ENCODE peak calls at places on chromosomes 5 and 9, in six cellular contexts. One of them, this sample, is unnamed.

GRCh38 chr5:90878081-90878480 is 319.5 kb downstream of the ADGRV1 start:
- DNase-seq in PC-3: no peak
- DNase-seq in heart right ventricle: no peak
- DNase-seq in testis: no peak
- DNase-seq in spleen: no peak
- DNase-seq in uterus: no peak
- DNase-seq in this sample: no peak

GRCh38 chr5:111385970-111386831 is 126.1 kb downstream of the STARD4 start:
- DNase-seq in PC-3: no peak
- DNase-seq in heart right ventricle: no peak
- DNase-seq in testis: no peak
- DNase-seq in spleen: no peak
- DNase-seq in uterus: no peak
- DNase-seq in this sample: no peak

GRCh38 chr9:76373173-76373771 is 21.0 kb downstream of the RFK start:
- DNase-seq in PC-3: no peak
- DNase-seq in heart right ventricle: peak
- DNase-seq in testis: peak
- DNase-seq in spleen: no peak
- DNase-seq in uterus: peak
- DNase-seq in this sample: no peak

GRCh38 chr5:38642194-38642987 is 85.9 kb upstream of the LIFR start:
- DNase-seq in PC-3: no peak
- DNase-seq in heart right ventricle: no peak
- DNase-seq in testis: no peak
- DNase-seq in spleen: no peak
- DNase-seq in uterus: no peak
- DNase-seq in this sample: no peak

GRCh38 chr9:16505159-16505558 is 365.3 kb downstream of the BNC2 start:
- DNase-seq in PC-3: peak
- DNase-seq in heart right ventricle: no peak
- DNase-seq in testis: no peak
- DNase-seq in spleen: no peak
- DNase-seq in uterus: no peak
- DNase-seq in this sample: no peak

GRCh38 chr5:34020717-34021116 is 12.9 kb upstream of the AMACR start:
- DNase-seq in PC-3: no peak
- DNase-seq in heart right ventricle: no peak
- DNase-seq in testis: no peak
- DNase-seq in spleen: no peak
- DNase-seq in uterus: no peak
- DNase-seq in this sample: no peak

GRCh38 chr5:35089688-35090314 is 42.1 kb upstream of the AGXT2 start:
- DNase-seq in PC-3: peak
- DNase-seq in heart right ventricle: no peak
- DNase-seq in testis: peak
- DNase-seq in spleen: no peak
- DNase-seq in uterus: peak
- DNase-seq in this sample: no peak

GRCh38 chr9:23663536-23663935 is 162.5 kb downstream of the ELAVL2 start:
- DNase-seq in PC-3: peak
- DNase-seq in heart right ventricle: no peak
- DNase-seq in testis: no peak
- DNase-seq in spleen: no peak
- DNase-seq in uterus: no peak
- DNase-seq in this sample: no peak

GRCh38 chr5:169050146-169050571 is 250.8 kb downstream of the SLIT3 start:
- DNase-seq in PC-3: peak
- DNase-seq in heart right ventricle: no peak
- DNase-seq in testis: no peak
- DNase-seq in spleen: no peak
- DNase-seq in uterus: no peak
- DNase-seq in this sample: no peak

GRCh38 chr5:143677403-143677802 is 134.6 kb upstream of the HMHB1 start:
- DNase-seq in PC-3: no peak
- DNase-seq in heart right ventricle: no peak
- DNase-seq in testis: no peak
- DNase-seq in spleen: no peak
- DNase-seq in uterus: no peak
- DNase-seq in this sample: no peak

GRCh38 chr9:135184158-135184557 is 96.7 kb downstream of the OLFM1 start:
- DNase-seq in PC-3: no peak
- DNase-seq in heart right ventricle: no peak
- DNase-seq in testis: no peak
- DNase-seq in spleen: no peak
- DNase-seq in uterus: no peak
- DNase-seq in this sample: no peak

GRCh38 chr9:136546697-136547481 is 1.0 kb upstream of the NOTCH1 start:
- DNase-seq in PC-3: peak
- DNase-seq in heart right ventricle: peak
- DNase-seq in testis: peak
- DNase-seq in spleen: no peak
- DNase-seq in uterus: peak
- DNase-seq in this sample: no peak

GRCh38 chr5:469752-470483 is 26.9 kb downstream of the EXOC3 start:
- DNase-seq in PC-3: no peak
- DNase-seq in heart right ventricle: peak
- DNase-seq in testis: no peak
- DNase-seq in spleen: peak
- DNase-seq in uterus: no peak
- DNase-seq in this sample: no peak

GRCh38 chr9:96122756-96123155 is 179.2 kb downstream of the HSD17B3 start:
- DNase-seq in PC-3: no peak
- DNase-seq in heart right ventricle: no peak
- DNase-seq in testis: no peak
- DNase-seq in spleen: no peak
- DNase-seq in uterus: no peak
- DNase-seq in this sample: peak

GRCh38 chr5:157571357-157571827 is 4.2 kb downstream of the ADAM19 start:
- DNase-seq in PC-3: no peak
- DNase-seq in heart right ventricle: no peak
- DNase-seq in testis: no peak
- DNase-seq in spleen: peak
- DNase-seq in uterus: no peak
- DNase-seq in this sample: no peak

GRCh38 chr5:158212915-158213314 is 354.0 kb upstream of the CLINT1 start:
- DNase-seq in PC-3: peak
- DNase-seq in heart right ventricle: no peak
- DNase-seq in testis: no peak
- DNase-seq in spleen: no peak
- DNase-seq in uterus: no peak
- DNase-seq in this sample: no peak

GRCh38 chr5:40431734-40432133 is 248.0 kb upstream of the PTGER4 start:
- DNase-seq in PC-3: peak
- DNase-seq in heart right ventricle: no peak
- DNase-seq in testis: no peak
- DNase-seq in spleen: no peak
- DNase-seq in uterus: no peak
- DNase-seq in this sample: no peak
- TF ChIP-seq CTCF in PC-3: no peak
- TF ChIP-seq CTCF in heart right ventricle: no peak
- TF ChIP-seq CTCF in testis: no peak
- TF ChIP-seq CTCF in spleen: no peak
- TF ChIP-seq CTCF in uterus: no peak
- TF ChIP-seq CTCF in this sample: no peak

DNA sequence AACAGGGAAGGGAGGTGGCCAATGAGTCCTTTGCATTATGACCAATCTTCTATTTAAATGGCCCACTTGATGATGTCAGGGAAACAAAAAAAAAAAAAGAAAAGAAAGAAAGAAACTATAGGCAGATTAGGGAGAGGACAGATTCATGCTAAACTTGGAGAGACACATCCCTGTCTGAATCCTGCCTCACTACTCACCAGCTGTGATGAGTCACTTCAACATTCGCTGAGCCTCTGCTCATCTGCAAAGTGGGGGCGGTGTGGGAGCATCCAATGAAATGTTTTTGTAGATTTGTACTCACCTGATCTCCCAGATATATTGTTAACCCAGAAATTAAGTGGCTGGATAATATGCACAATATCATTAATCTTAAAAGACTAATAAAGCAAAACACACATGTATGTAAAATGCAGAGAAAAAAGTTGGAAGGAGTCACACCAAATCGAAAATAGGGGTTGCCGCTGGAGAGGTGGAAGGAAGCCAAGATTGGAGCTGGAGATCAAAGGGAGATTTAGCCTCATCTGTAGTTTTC is 17.1 kb upstream of the ERGIC1 start:
- DNase-seq in PC-3: peak
- DNase-seq in heart right ventricle: no peak
- DNase-seq in testis: no peak
- DNase-seq in spleen: no peak
- DNase-seq in uterus: peak
- DNase-seq in this sample: no peak
- H3K4me3 ChIP-seq in PC-3: no peak
- H3K4me3 ChIP-seq in heart right ventricle: no peak
- H3K4me3 ChIP-seq in testis: no peak
- H3K4me3 ChIP-seq in spleen: no peak
- H3K4me3 ChIP-seq in uterus: no peak
- H3K4me3 ChIP-seq in this sample: no peak

DNA sequence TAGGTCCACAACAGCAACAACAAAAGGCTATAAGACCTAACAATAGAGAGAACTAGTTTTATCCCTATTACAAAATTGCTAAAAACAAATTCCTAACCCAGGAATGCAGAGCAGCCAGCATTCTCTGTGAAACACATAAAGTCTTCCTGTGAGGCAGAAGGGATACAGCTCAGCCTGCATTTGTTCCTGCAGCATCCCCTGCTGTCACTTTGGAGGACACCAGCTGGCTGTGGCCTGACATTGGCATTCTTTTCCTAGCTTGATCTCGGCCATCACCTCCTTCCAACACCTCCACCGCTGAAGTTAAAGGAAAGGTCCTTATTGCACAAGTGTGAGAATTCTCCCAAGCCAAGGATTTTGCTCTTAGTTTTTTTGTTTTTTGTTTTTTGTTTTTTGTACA is 186.1 kb downstream of the SNCAIP start:
- DNase-seq in PC-3: no peak
- DNase-seq in heart right ventricle: no peak
- DNase-seq in testis: peak
- DNase-seq in spleen: no peak
- DNase-seq in uterus: no peak
- DNase-seq in this sample: no peak
- TF ChIP-seq CTCF in PC-3: peak
- TF ChIP-seq CTCF in heart right ventricle: no peak
- TF ChIP-seq CTCF in testis: peak
- TF ChIP-seq CTCF in spleen: no peak
- TF ChIP-seq CTCF in uterus: no peak
- TF ChIP-seq CTCF in this sample: peak

DNA sequence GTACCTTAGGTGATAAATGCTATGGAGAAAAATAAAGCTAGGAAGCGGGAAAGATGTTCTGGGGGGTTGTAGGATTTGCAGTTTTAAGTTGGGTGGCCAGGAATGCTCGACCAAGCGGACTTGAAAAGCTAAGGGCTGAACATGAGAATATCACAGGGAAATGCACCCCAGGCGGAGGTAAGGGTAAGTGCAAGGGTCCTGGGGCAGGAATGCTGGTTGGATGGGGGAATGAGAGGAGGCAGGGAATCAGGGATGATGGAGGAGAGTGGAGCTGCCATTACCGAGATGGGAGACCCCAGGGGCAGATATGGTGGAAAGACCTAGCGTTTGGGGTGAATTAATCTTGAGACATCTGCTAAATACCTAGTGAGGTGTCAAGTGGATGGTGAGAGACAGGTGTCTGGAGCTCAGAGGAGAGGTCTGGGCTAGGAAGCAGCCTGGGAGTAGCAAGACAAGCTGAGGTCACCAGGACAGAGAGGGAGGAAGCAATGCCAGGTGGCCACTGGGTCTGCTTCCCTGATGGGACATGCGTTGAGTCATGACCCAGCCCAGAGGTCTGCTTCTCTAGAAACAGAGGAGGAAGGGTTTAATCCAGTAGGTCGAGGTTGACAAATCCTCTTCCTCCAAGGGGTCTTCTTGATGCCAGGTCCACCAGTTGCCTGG is 77.7 kb upstream of the ASS1 start:
- DNase-seq in PC-3: no peak
- DNase-seq in heart right ventricle: no peak
- DNase-seq in testis: no peak
- DNase-seq in spleen: no peak
- DNase-seq in uterus: no peak
- DNase-seq in this sample: no peak
- H3K4me3 ChIP-seq in PC-3: no peak
- H3K4me3 ChIP-seq in heart right ventricle: no peak
- H3K4me3 ChIP-seq in testis: no peak
- H3K4me3 ChIP-seq in spleen: no peak
- H3K4me3 ChIP-seq in uterus: no peak
- H3K4me3 ChIP-seq in this sample: no peak

GRCh38 chr9:75027187-75028107 is 646 bp downstream of the CARNMT1 start:
- DNase-seq in PC-3: peak
- DNase-seq in heart right ventricle: peak
- DNase-seq in testis: peak
- DNase-seq in spleen: peak
- DNase-seq in uterus: peak
- DNase-seq in this sample: no peak
- TF ChIP-seq CTCF in PC-3: peak
- TF ChIP-seq CTCF in heart right ventricle: no peak
- TF ChIP-seq CTCF in testis: no peak
- TF ChIP-seq CTCF in spleen: no peak
- TF ChIP-seq CTCF in uterus: no peak
- TF ChIP-seq CTCF in this sample: peak